ENCODE peak calls at places on chromosomes 1 and 21, in five cellular contexts. S is ascending aorta; Z is cardiac muscle cell; H is CD8-positive, alpha-beta T cell; W is Peyer's patch. E is an unnamed sample.

GRCh38 chr1:179816196-179816960 is 61.2 kb downstream of the TOR1AIP2 start:
- DNase-seq in S (no peak), Z (no peak), H (no peak), W (no peak), E (no peak)

GRCh38 chr1:248807067-248807737 is 18.5 kb downstream of the SH3BP5L start:
- DNase-seq in S (peak), Z (peak), H (peak), W (peak), E (no peak)

GRCh38 chr21:32386195-32386870 is 6.5 kb downstream of the URB1 start:
- DNase-seq in S (peak), Z (no peak), H (peak), W (no peak), E (peak)

GRCh38 chr1:206761369-206761768 is 9.2 kb upstream of the IL19 start:
- DNase-seq in S (no peak), Z (peak), H (no peak), W (no peak), E (no peak)

GRCh38 chr1:220783453-220783852 is 3.3 kb upstream of the MTARC1 start:
- DNase-seq in S (peak), Z (no peak), H (no peak), W (no peak), E (no peak)

GRCh38 chr1:244395965-244396364 is 55.7 kb downstream of the ADSS2 start:
- DNase-seq in S (no peak), Z (no peak), H (no peak), W (no peak), E (no peak)

GRCh38 chr1:97680460-97680859 is 240.4 kb downstream of the DPYD start:
- DNase-seq in S (no peak), Z (no peak), H (no peak), W (no peak), E (no peak)

GRCh38 chr1:110150330-110151174 is at the start of gene SLC6A17:
- DNase-seq in S (no peak), Z (peak), H (no peak), W (no peak), E (no peak)

GRCh38 chr1:116537439-116537838 is 33.4 kb downstream of the CD58 start:
- DNase-seq in S (no peak), Z (no peak), H (no peak), W (no peak), E (no peak)

GRCh38 chr1:228770779-228771223 is 35.5 kb downstream of the RHOU start:
- DNase-seq in S (no peak), Z (no peak), H (no peak), W (no peak), E (no peak)
- H3K4me3 ChIP-seq in S (no peak), Z (no peak), H (no peak), W (no peak), E (no peak)

GRCh38 chr21:41726058-41726558 is 40.7 kb downstream of the RIPK4 start:
- DNase-seq in S (no peak), Z (no peak), H (no peak), W (no peak), E (no peak)
- H3K27ac ChIP-seq in S (peak), Z (no peak), H (no peak), W (no peak), E (peak)

GRCh38 chr1:181791721-181792120 is 269.8 kb downstream of the ZNF648 start:
- DNase-seq in S (no peak), Z (no peak), H (no peak), W (no peak), E (no peak)
- TF ChIP-seq CTCF in S (no peak), Z (no peak), H (no peak), W (no peak), E (no peak)

GRCh38 chr1:2611621-2612437 is 21.0 kb downstream of the MMEL1 start:
- DNase-seq in S (peak), Z (no peak), H (no peak), W (peak), E (no peak)
- H3K4me3 ChIP-seq in S (no peak), Z (no peak), H (no peak), W (no peak), E (no peak)

DNA sequence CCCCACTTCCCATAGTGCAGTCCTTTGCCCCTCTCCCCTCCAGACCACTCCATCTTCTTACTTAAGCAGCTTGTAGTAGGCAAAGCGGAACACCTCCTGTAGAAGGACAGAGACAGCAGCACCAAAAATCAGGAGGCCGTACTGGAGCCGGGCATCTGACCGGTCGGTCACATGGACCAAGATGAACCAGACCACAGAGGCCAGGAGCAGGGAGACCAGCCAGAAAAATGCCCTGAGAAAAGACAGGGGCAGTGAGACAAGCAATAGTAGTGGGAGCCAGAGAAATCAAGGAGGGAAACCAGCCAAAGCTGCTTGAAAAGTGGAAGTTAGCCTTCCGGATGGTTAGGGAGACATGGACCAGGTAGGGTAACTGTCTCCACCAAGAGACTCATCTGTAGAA is 920 bp downstream of the APH1A start:
- DNase-seq in S (no peak), Z (no peak), H (no peak), W (no peak), E (no peak)
- H3K27ac ChIP-seq in S (peak), Z (peak), H (peak), W (peak), E (peak)

GRCh38 chr1:79437540-79437939 is 431.0 kb upstream of the ADGRL4 start:
- DNase-seq in S (no peak), Z (no peak), H (no peak), W (no peak), E (no peak)

DNA sequence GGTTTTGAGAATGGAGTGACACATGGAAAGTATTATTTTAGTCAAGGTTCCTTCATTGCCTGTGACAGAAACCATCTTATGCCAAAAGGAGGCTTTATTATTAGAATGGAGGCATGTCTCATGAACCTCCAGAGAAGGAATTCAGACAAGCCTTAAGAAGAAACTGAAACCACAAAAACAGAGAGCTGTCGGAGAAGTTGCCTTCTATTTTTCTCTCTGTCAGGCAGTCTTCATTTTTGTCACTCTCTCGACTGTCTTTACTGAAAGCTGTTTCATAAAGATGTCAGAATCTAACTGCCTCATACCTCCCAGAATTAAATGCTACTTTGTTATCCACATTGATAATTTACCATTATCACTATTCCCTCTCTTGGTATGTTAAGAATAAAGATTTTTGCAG is 434.7 kb upstream of the ADGRL4 start:
- DNase-seq in S (no peak), Z (no peak), H (no peak), W (no peak), E (no peak)
- TF ChIP-seq CTCF in S (no peak), Z (no peak), H (no peak), W (no peak), E (no peak)

DNA sequence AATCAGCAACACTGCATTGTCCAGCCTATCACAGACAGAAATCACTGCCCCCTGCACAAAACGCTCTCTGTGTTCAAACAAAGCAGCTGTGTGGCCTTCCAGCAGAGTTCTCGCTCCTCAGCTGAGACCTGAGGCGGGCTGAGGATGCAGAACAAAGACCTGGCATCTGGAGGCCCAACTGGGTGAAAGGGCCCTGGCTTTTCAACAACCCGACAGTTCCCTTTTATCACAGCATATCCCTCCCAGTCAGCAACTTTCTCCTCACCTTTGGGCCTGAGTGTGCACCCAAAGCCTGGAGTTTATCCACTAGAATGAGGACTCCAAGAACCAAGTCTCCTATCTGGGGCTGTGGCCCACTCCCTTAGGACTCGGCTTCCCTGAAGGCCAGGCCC is 42.6 kb upstream of the A3GALT2 start:
- DNase-seq in S (no peak), Z (peak), H (no peak), W (no peak), E (no peak)
- H3K4me3 ChIP-seq in S (no peak), Z (peak), H (no peak), W (no peak), E (no peak)